ENCODE peak calls at places on chromosomes 4 and X, in nine cellular contexts. P is HCT116, T is AG09309, O is colonic mucosa, R is left lung, Z is fibroblast of lung, Q is fibroblast of pulmonary artery, W is right atrium auricular region, S is left ventricle myocardium inferior. K is an unnamed sample.

GRCh38 chrX:114599305-114599704 is 15.4 kb downstream of the HTR2C start:
- DNase-seq in P (no peak), T (no peak), O (no peak), R (no peak), Z (no peak), Q (no peak), W (no peak), S (no peak), K (no peak)

GRCh38 chr4:105291920-105292319 is 145.2 kb downstream of the TET2 start:
- DNase-seq in P (no peak), T (no peak), O (no peak), R (no peak), Z (peak; percentile 64), Q (peak; percentile 28), W (no peak), S (no peak), K (no peak)

GRCh38 chr4:88143504-88143903 is 14.9 kb downstream of the ABCG2 start:
- DNase-seq in P (peak; percentile 68), T (peak; percentile 24), O (no peak), R (no peak), Z (peak; percentile 18), Q (peak; percentile 36), W (no peak), S (no peak), K (peak; percentile 3)

GRCh38 chrX:28549839-28550238 is 37.4 kb upstream of the IL1RAPL1 start:
- DNase-seq in P (no peak), T (no peak), O (no peak), R (no peak), Z (no peak), Q (no peak), W (no peak), S (no peak), K (no peak)

GRCh38 chr4:80876810-80877209 is 153.7 kb upstream of the BMP3 start:
- DNase-seq in P (no peak), T (no peak), O (no peak), R (no peak), Z (no peak), Q (no peak), W (no peak), S (no peak), K (no peak)

GRCh38 chr4:2796261-2797187 is 3.6 kb downstream of the SH3BP2 start:
- DNase-seq in P (no peak), T (peak; percentile 31), O (peak; percentile 90), R (peak; percentile 81), Z (peak; percentile 47), Q (no peak), W (no peak), S (no peak), K (peak; percentile 66)

GRCh38 chr4:74365761-74366160 is 816 bp downstream of the EREG start:
- DNase-seq in P (no peak), T (no peak), O (peak; percentile 73), R (peak; percentile 67), Z (peak; percentile 62), Q (peak; percentile 23), W (no peak), S (no peak), K (no peak)

GRCh38 chr4:26148925-26149324 is 171.9 kb upstream of the RBPJ start:
- DNase-seq in P (no peak), T (no peak), O (no peak), R (no peak), Z (no peak), Q (no peak), W (no peak), S (no peak), K (no peak)

GRCh38 chr4:30721353-30722091 is 1.4 kb downstream of the PCDH7 start:
- DNase-seq in P (no peak), T (no peak), O (peak; percentile 22), R (peak; percentile 78), Z (peak; percentile 57), Q (peak; percentile 39), W (no peak), S (peak; percentile 33), K (peak; percentile 60)

GRCh38 chr4:54781771-54782170 is 124.0 kb downstream of the KIT start:
- DNase-seq in P (no peak), T (no peak), O (no peak), R (no peak), Z (peak; percentile 2), Q (peak; percentile 17), W (no peak), S (peak; percentile 43), K (no peak)

GRCh38 chrX:84188320-84188834 is 378 bp upstream of the RPS6KA6 start:
- DNase-seq in P (no peak), T (no peak), O (peak; percentile 53), R (peak; percentile 71), Z (peak; percentile 65), Q (peak; percentile 58), W (no peak), S (peak; percentile 14), K (peak; percentile 58)

GRCh38 chr4:101464596-101464995 is 117.3 kb upstream of the PPP3CA start:
- DNase-seq in P (no peak), T (no peak), O (no peak), R (no peak), Z (no peak), Q (no peak), W (no peak), S (no peak), K (no peak)

GRCh38 chrX:32195611-32196010 is 1015.7 kb downstream of the DMD start:
- DNase-seq in P (no peak), T (no peak), O (no peak), R (no peak), Z (no peak), Q (no peak), W (no peak), S (no peak), K (no peak)

GRCh38 chr4:85905761-85906160 is 430.8 kb downstream of the ARHGAP24 start:
- DNase-seq in P (no peak), T (no peak), O (no peak), R (no peak), Z (no peak), Q (no peak), W (no peak), S (no peak), K (no peak)

GRCh38 chrX:155001873-155002272 is 20.6 kb downstream of the F8 start:
- DNase-seq in P (no peak), T (no peak), O (no peak), R (no peak), Z (no peak), Q (no peak), W (no peak), S (no peak), K (no peak)

GRCh38 chr4:151228196-151229119 is 48.5 kb upstream of the PRSS48 start:
- DNase-seq in P (no peak), T (no peak), O (no peak), R (no peak), Z (peak; percentile 90), Q (peak; percentile 84), W (no peak), S (no peak), K (no peak)

GRCh38 chr4:2785613-2786012 is 7.3 kb upstream of the SH3BP2 start:
- DNase-seq in P (no peak), T (no peak), O (no peak), R (no peak), Z (no peak), Q (no peak), W (no peak), S (no peak), K (no peak)

GRCh38 chr4:184647391-184648101 is 1.7 kb downstream of the CASP3 start:
- DNase-seq in P (no peak), T (no peak), O (no peak), R (no peak), Z (peak; percentile 30), Q (peak; percentile 36), W (no peak), S (no peak), K (no peak)

GRCh38 chr4:4388418-4388817 is 1.5 kb downstream of the NSG1 start:
- DNase-seq in P (no peak), T (no peak), O (no peak), R (no peak), Z (no peak), Q (no peak), W (no peak), S (no peak), K (no peak)

GRCh38 chr4:1399508-1400190 is 6.6 kb downstream of the NKX1-1 start:
- DNase-seq in P (no peak), T (no peak), O (no peak), R (peak; percentile 36), Z (no peak), Q (no peak), W (no peak), S (no peak), K (no peak)

DNA sequence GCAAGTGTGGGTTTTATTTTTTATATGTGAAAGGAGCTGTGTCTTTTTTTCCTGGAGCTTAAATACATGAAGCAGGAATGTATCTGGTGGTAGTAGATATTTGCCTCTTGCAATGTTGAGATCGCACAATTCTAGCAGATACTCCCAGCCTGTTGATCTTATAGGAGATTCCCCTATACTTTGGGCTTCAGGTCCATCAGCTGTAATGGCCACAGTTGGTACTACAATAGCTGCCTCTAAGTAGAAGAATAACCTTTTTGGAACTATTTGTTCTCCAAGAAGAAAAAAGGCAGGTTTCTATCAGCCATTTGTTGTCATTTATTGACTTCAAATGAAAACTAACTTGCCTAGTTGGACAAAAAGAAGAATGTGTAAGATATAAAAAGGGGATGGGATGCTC is 37.7 kb downstream of the LIMCH1 start:
- DNase-seq in P (no peak), T (no peak), O (no peak), R (no peak), Z (no peak), Q (no peak), W (no peak), S (no peak), K (no peak)
- TF ChIP-seq CTCF in P (no peak), T (no peak), O (no peak), R (no peak), Z (peak; percentile 5), Q (no peak), W (no peak), S (peak; percentile 36), K (no peak)

GRCh38 chr4:102730968-102731533 is 29.7 kb downstream of the MANBA start:
- DNase-seq in P (no peak), T (no peak), O (no peak), R (no peak), Z (no peak), Q (no peak), W (no peak), S (no peak), K (no peak)
- TF ChIP-seq CTCF in P (peak; percentile 30), T (peak; percentile 14), O (no peak), R (no peak), Z (peak; percentile 10), Q (no peak), W (no peak), S (peak; percentile 19), K (no peak)

DNA sequence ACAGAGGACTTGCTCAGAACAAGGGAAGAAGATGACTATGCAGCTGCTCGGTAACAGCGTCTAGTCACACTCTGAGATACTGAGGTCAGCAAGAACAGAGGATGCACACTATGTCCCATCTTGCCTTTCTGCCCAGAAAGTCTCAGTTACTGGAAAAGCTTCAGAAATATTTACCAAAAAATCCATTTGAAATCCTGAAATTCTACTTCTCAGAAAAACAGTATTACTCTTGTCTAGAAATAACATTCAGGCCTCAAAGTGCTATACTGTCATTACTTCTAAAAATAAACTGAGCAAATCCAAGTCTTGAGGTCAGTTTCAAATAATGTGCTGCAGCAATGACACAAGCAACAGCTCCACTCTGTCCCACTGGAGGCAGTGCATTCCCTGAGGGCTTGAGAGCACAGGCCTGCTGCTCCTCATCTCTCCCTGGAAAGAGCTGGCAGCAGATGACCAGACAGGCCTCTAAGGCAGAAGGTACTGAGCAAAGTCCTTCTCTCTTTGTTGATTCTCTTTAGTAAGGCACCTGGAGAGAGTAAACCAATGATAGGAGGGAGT is 76.9 kb downstream of the CAMK2D start:
- DNase-seq in P (no peak), T (peak; percentile 27), O (peak; percentile 55), R (no peak), Z (peak; percentile 72), Q (peak; percentile 52), W (peak; percentile 69), S (peak; percentile 71), K (no peak)
- TF ChIP-seq CTCF in P (no peak), T (peak; percentile 45), O (no peak), R (no peak), Z (peak; percentile 46), Q (peak; percentile 41), W (no peak), S (peak; percentile 68), K (no peak)

GRCh38 chr4:147863111-147863747 is 131.3 kb downstream of the ARHGAP10 start:
- DNase-seq in P (no peak), T (no peak), O (no peak), R (no peak), Z (peak; percentile 60), Q (peak; percentile 44), W (no peak), S (no peak), K (no peak)
- TF ChIP-seq CTCF in P (no peak), T (no peak), O (no peak), R (no peak), Z (peak; percentile 26), Q (peak; percentile 29), W (no peak), S (no peak), K (no peak)

K was measured in Calu3.